ENCODE peak calls at places on chromosomes 2 and 18, in nine cellular contexts. S, Q, X, T, H, A, K, R and P are unnamed samples.
A peak's percentile ranks its signal among the peaks of the same experiment; 100 is the strongest.

GRCh38 chr2:159053186-159054031 is 85.0 kb downstream of the TANC1 start:
- DNase-seq in S (no peak), Q (no peak), X (no peak), T (no peak), H (no peak), A (no peak), K (no peak), R (no peak), P (no peak)

GRCh38 chr2:96873651-96874096 is 3.8 kb upstream of the SEMA4C start:
- DNase-seq in S (no peak), Q (no peak), X (peak; percentile 85), T (no peak), H (no peak), A (no peak), K (no peak), R (no peak), P (peak; percentile 65)

GRCh38 chr2:216156822-216157221 is 47.7 kb downstream of the XRCC5 start:
- DNase-seq in S (no peak), Q (no peak), X (no peak), T (no peak), H (no peak), A (no peak), K (no peak), R (no peak), P (no peak)

GRCh38 chr18:69885841-69886531 is 61.7 kb downstream of the CD226 start:
- DNase-seq in S (no peak), Q (peak; percentile 22), X (no peak), T (no peak), H (no peak), A (peak; percentile 47), K (no peak), R (no peak), P (no peak)

GRCh38 chr2:144513388-144514100 is 6.4 kb downstream of the ZEB2 start:
- DNase-seq in S (no peak), Q (no peak), X (peak; percentile 77), T (no peak), H (no peak), A (peak; percentile 47), K (no peak), R (no peak), P (peak; percentile 79)

GRCh38 chr18:13201315-13201714 is 17.2 kb upstream of the LDLRAD4 start:
- DNase-seq in S (no peak), Q (no peak), X (no peak), T (no peak), H (no peak), A (no peak), K (no peak), R (no peak), P (no peak)

GRCh38 chr2:221255862-221256261 is 316.2 kb downstream of the EPHA4 start:
- DNase-seq in S (no peak), Q (no peak), X (no peak), T (no peak), H (no peak), A (no peak), K (no peak), R (no peak), P (no peak)

GRCh38 chr2:63977904-63978303 is 41.3 kb downstream of the VPS54 start:
- DNase-seq in S (no peak), Q (peak; percentile 42), X (no peak), T (no peak), H (no peak), A (no peak), K (no peak), R (no peak), P (no peak)

GRCh38 chr2:149329068-149329467 is 1.3 kb upstream of the LYPD6 start:
- DNase-seq in S (no peak), Q (no peak), X (no peak), T (no peak), H (no peak), A (peak; percentile 13), K (no peak), R (no peak), P (no peak)

GRCh38 chr18:10194592-10194991 is 259.8 kb upstream of the APCDD1 start:
- DNase-seq in S (no peak), Q (no peak), X (no peak), T (no peak), H (no peak), A (no peak), K (no peak), R (peak; percentile 33), P (no peak)

GRCh38 chr2:106115250-106115649 is 78.9 kb downstream of the UXS1 start:
- DNase-seq in S (no peak), Q (peak; percentile 51), X (no peak), T (no peak), H (peak; percentile 86), A (peak; percentile 43), K (no peak), R (no peak), P (peak; percentile 83)

GRCh38 chr2:106280224-106280623 is 86.1 kb upstream of the UXS1 start:
- DNase-seq in S (no peak), Q (no peak), X (no peak), T (no peak), H (no peak), A (no peak), K (no peak), R (no peak), P (no peak)